ENCODE peak calls at places on chromosomes 4 and X, in ten cellular contexts. One of them, this sample, is unnamed.

GRCh38 chr4:61160484-61160883 is 39.6 kb upstream of the ADGRL3 start:
- DNase-seq in mesendoderm: peak
- DNase-seq in hepatocyte: no peak
- DNase-seq in effector memory CD4-positive, alpha-beta T cell: no peak
- DNase-seq in brain microvascular endothelial cell: no peak
- DNase-seq in mesenchymal stem cell: no peak
- DNase-seq in body of pancreas: no peak
- DNase-seq in spleen: no peak
- DNase-seq in fibroblast of pulmonary artery: no peak
- DNase-seq in esophagus squamous epithelium: no peak
- DNase-seq in this sample: no peak

GRCh38 chr4:118154643-118155042 is 120.4 kb downstream of the NDST3 start:
- DNase-seq in body of pancreas: no peak
- DNase-seq in mesenchymal stem cell: peak
- DNase-seq in mesendoderm: no peak
- DNase-seq in effector memory CD4-positive, alpha-beta T cell: no peak
- DNase-seq in spleen: no peak
- DNase-seq in hepatocyte: no peak
- DNase-seq in brain microvascular endothelial cell: peak
- DNase-seq in fibroblast of pulmonary artery: no peak
- DNase-seq in esophagus squamous epithelium: no peak
- DNase-seq in this sample: peak

GRCh38 chr4:65917486-65917885 is 247.2 kb upstream of the EPHA5 start:
- DNase-seq in esophagus squamous epithelium: no peak
- DNase-seq in mesenchymal stem cell: peak
- DNase-seq in hepatocyte: no peak
- DNase-seq in mesendoderm: no peak
- DNase-seq in effector memory CD4-positive, alpha-beta T cell: no peak
- DNase-seq in fibroblast of pulmonary artery: peak
- DNase-seq in brain microvascular endothelial cell: peak
- DNase-seq in body of pancreas: no peak
- DNase-seq in spleen: no peak
- DNase-seq in this sample: peak

GRCh38 chr4:107648178-107648991 is 71.6 kb downstream of the PAPSS1 start:
- DNase-seq in hepatocyte: no peak
- DNase-seq in spleen: no peak
- DNase-seq in effector memory CD4-positive, alpha-beta T cell: no peak
- DNase-seq in fibroblast of pulmonary artery: no peak
- DNase-seq in body of pancreas: no peak
- DNase-seq in brain microvascular endothelial cell: no peak
- DNase-seq in mesendoderm: no peak
- DNase-seq in esophagus squamous epithelium: no peak
- DNase-seq in mesenchymal stem cell: no peak
- DNase-seq in this sample: no peak

GRCh38 chr4:1611501-1611870 is 72.6 kb downstream of the FAM53A start:
- DNase-seq in brain microvascular endothelial cell: no peak
- DNase-seq in spleen: peak
- DNase-seq in hepatocyte: no peak
- DNase-seq in fibroblast of pulmonary artery: no peak
- DNase-seq in mesendoderm: no peak
- DNase-seq in effector memory CD4-positive, alpha-beta T cell: no peak
- DNase-seq in esophagus squamous epithelium: no peak
- DNase-seq in body of pancreas: no peak
- DNase-seq in mesenchymal stem cell: no peak
- DNase-seq in this sample: no peak

GRCh38 chr4:90543419-90544170 is 416.4 kb downstream of the CCSER1 start:
- DNase-seq in body of pancreas: no peak
- DNase-seq in brain microvascular endothelial cell: no peak
- DNase-seq in mesendoderm: no peak
- DNase-seq in fibroblast of pulmonary artery: no peak
- DNase-seq in esophagus squamous epithelium: no peak
- DNase-seq in mesenchymal stem cell: no peak
- DNase-seq in hepatocyte: no peak
- DNase-seq in spleen: no peak
- DNase-seq in effector memory CD4-positive, alpha-beta T cell: no peak
- DNase-seq in this sample: no peak

GRCh38 chr4:123037809-123038208 is 115.4 kb upstream of the NUDT6 start:
- DNase-seq in spleen: no peak
- DNase-seq in mesenchymal stem cell: peak
- DNase-seq in fibroblast of pulmonary artery: peak
- DNase-seq in esophagus squamous epithelium: no peak
- DNase-seq in mesendoderm: no peak
- DNase-seq in body of pancreas: no peak
- DNase-seq in effector memory CD4-positive, alpha-beta T cell: no peak
- DNase-seq in brain microvascular endothelial cell: peak
- DNase-seq in hepatocyte: no peak
- DNase-seq in this sample: no peak

GRCh38 chr4:53505947-53506346 is 85.3 kb downstream of the LNX1 start:
- DNase-seq in mesenchymal stem cell: no peak
- DNase-seq in hepatocyte: no peak
- DNase-seq in spleen: no peak
- DNase-seq in body of pancreas: no peak
- DNase-seq in mesendoderm: peak
- DNase-seq in effector memory CD4-positive, alpha-beta T cell: no peak
- DNase-seq in fibroblast of pulmonary artery: peak
- DNase-seq in esophagus squamous epithelium: no peak
- DNase-seq in brain microvascular endothelial cell: peak
- DNase-seq in this sample: no peak

GRCh38 chrX:85570496-85570895 is 191.0 kb upstream of the POF1B start:
- DNase-seq in mesenchymal stem cell: no peak
- DNase-seq in brain microvascular endothelial cell: no peak
- DNase-seq in mesendoderm: no peak
- DNase-seq in body of pancreas: no peak
- DNase-seq in esophagus squamous epithelium: no peak
- DNase-seq in effector memory CD4-positive, alpha-beta T cell: no peak
- DNase-seq in hepatocyte: no peak
- DNase-seq in spleen: no peak
- DNase-seq in fibroblast of pulmonary artery: no peak
- DNase-seq in this sample: no peak

GRCh38 chr4:27016551-27016950 is 155.9 kb downstream of the STIM2 start:
- DNase-seq in spleen: no peak
- DNase-seq in hepatocyte: no peak
- DNase-seq in effector memory CD4-positive, alpha-beta T cell: no peak
- DNase-seq in fibroblast of pulmonary artery: no peak
- DNase-seq in mesendoderm: no peak
- DNase-seq in body of pancreas: no peak
- DNase-seq in esophagus squamous epithelium: no peak
- DNase-seq in brain microvascular endothelial cell: no peak
- DNase-seq in mesenchymal stem cell: no peak
- DNase-seq in this sample: no peak

GRCh38 chr4:150960818-150961217 is 54.3 kb downstream of the LRBA start:
- DNase-seq in body of pancreas: no peak
- DNase-seq in mesendoderm: peak
- DNase-seq in effector memory CD4-positive, alpha-beta T cell: no peak
- DNase-seq in mesenchymal stem cell: peak
- DNase-seq in hepatocyte: peak
- DNase-seq in brain microvascular endothelial cell: peak
- DNase-seq in esophagus squamous epithelium: no peak
- DNase-seq in fibroblast of pulmonary artery: peak
- DNase-seq in spleen: no peak
- DNase-seq in this sample: no peak

GRCh38 chr4:146500216-146500615 is 21.5 kb downstream of the SLC10A7 start:
- DNase-seq in fibroblast of pulmonary artery: no peak
- DNase-seq in mesenchymal stem cell: no peak
- DNase-seq in esophagus squamous epithelium: no peak
- DNase-seq in hepatocyte: no peak
- DNase-seq in body of pancreas: no peak
- DNase-seq in effector memory CD4-positive, alpha-beta T cell: no peak
- DNase-seq in spleen: no peak
- DNase-seq in mesendoderm: no peak
- DNase-seq in brain microvascular endothelial cell: no peak
- DNase-seq in this sample: no peak

GRCh38 chr4:77818667-77819408 is at the start of gene CNOT6L:
- DNase-seq in mesendoderm: peak
- DNase-seq in fibroblast of pulmonary artery: peak
- DNase-seq in esophagus squamous epithelium: peak
- DNase-seq in brain microvascular endothelial cell: peak
- DNase-seq in body of pancreas: peak
- DNase-seq in mesenchymal stem cell: peak
- DNase-seq in spleen: peak
- DNase-seq in hepatocyte: peak
- DNase-seq in effector memory CD4-positive, alpha-beta T cell: peak
- DNase-seq in this sample: peak

DNA sequence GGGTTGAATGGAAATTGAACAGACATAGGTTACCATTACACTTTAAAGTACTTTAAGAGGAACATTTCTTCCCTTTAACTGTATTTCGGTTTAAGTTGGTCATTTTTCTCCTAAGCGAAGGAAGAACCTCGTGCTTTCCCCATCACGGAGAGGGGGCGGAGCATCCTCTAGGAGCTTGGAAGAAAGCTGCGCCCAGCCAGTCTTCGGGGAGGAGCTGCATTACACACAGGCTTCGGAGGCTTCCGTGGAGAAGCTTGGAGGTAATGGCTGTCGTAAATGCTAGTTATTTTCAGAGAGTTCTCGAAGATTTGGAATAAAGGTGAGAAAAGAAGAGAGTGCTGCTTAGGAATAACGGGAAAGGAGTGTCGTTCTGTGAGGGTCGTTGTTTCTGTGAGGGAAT is at the start of gene PWWP3B:
- DNase-seq in body of pancreas: peak
- DNase-seq in brain microvascular endothelial cell: peak
- DNase-seq in mesenchymal stem cell: peak
- DNase-seq in fibroblast of pulmonary artery: peak
- DNase-seq in hepatocyte: peak
- DNase-seq in mesendoderm: peak
- DNase-seq in esophagus squamous epithelium: no peak
- DNase-seq in effector memory CD4-positive, alpha-beta T cell: no peak
- DNase-seq in spleen: no peak
- DNase-seq in this sample: no peak
- H3K4me3 ChIP-seq in body of pancreas: no peak
- H3K4me3 ChIP-seq in brain microvascular endothelial cell: peak
- H3K4me3 ChIP-seq in mesenchymal stem cell: peak
- H3K4me3 ChIP-seq in fibroblast of pulmonary artery: peak
- H3K4me3 ChIP-seq in hepatocyte: no peak
- H3K4me3 ChIP-seq in mesendoderm: no peak
- H3K4me3 ChIP-seq in esophagus squamous epithelium: no peak
- H3K4me3 ChIP-seq in effector memory CD4-positive, alpha-beta T cell: no peak
- H3K4me3 ChIP-seq in spleen: no peak
- H3K4me3 ChIP-seq in this sample: no peak

GRCh38 chrX:141180851-141181250 is 3.9 kb upstream of the LDOC1 start:
- DNase-seq in mesendoderm: no peak
- DNase-seq in effector memory CD4-positive, alpha-beta T cell: no peak
- DNase-seq in brain microvascular endothelial cell: no peak
- DNase-seq in esophagus squamous epithelium: no peak
- DNase-seq in spleen: no peak
- DNase-seq in mesenchymal stem cell: no peak
- DNase-seq in hepatocyte: no peak
- DNase-seq in fibroblast of pulmonary artery: no peak
- DNase-seq in body of pancreas: no peak
- DNase-seq in this sample: no peak

GRCh38 chrX:141176586-141177451 is at the start of gene LDOC1:
- DNase-seq in body of pancreas: peak
- DNase-seq in fibroblast of pulmonary artery: peak
- DNase-seq in mesenchymal stem cell: peak
- DNase-seq in esophagus squamous epithelium: no peak
- DNase-seq in hepatocyte: peak
- DNase-seq in spleen: peak
- DNase-seq in mesendoderm: peak
- DNase-seq in effector memory CD4-positive, alpha-beta T cell: peak
- DNase-seq in brain microvascular endothelial cell: peak
- DNase-seq in this sample: peak

DNA sequence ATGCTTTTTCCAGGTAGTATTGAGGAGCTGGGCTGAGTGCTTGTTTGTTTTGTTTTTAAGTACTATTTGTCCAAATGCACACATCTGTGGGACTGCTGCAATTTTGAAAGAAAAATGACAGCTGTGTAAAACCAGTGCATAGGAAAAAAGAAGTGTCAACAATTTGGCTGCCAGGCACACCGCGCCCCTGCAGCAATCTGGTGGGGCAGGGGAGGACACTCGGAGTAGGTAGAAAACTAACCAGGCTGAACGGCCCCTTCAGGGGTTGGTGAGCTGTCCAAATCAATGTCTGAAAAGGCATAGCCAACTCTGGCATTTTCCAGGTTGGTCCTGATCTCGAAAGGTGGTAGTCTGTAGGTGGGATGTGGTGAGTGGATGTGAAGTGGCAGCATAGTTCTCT is 1.1 kb downstream of the LDOC1 start:
- DNase-seq in body of pancreas: no peak
- DNase-seq in hepatocyte: no peak
- DNase-seq in fibroblast of pulmonary artery: no peak
- DNase-seq in mesenchymal stem cell: no peak
- DNase-seq in esophagus squamous epithelium: no peak
- DNase-seq in spleen: no peak
- DNase-seq in mesendoderm: no peak
- DNase-seq in brain microvascular endothelial cell: no peak
- DNase-seq in effector memory CD4-positive, alpha-beta T cell: no peak
- DNase-seq in this sample: no peak
- H3K4me3 ChIP-seq in body of pancreas: no peak
- H3K4me3 ChIP-seq in hepatocyte: peak
- H3K4me3 ChIP-seq in fibroblast of pulmonary artery: peak
- H3K4me3 ChIP-seq in mesenchymal stem cell: peak
- H3K4me3 ChIP-seq in esophagus squamous epithelium: peak
- H3K4me3 ChIP-seq in spleen: no peak
- H3K4me3 ChIP-seq in mesendoderm: peak
- H3K4me3 ChIP-seq in brain microvascular endothelial cell: peak
- H3K4me3 ChIP-seq in effector memory CD4-positive, alpha-beta T cell: no peak
- H3K4me3 ChIP-seq in this sample: peak

GRCh38 chr4:113975578-113975977 is 3.9 kb downstream of the ARSJ start:
- DNase-seq in spleen: no peak
- DNase-seq in body of pancreas: no peak
- DNase-seq in effector memory CD4-positive, alpha-beta T cell: no peak
- DNase-seq in fibroblast of pulmonary artery: no peak
- DNase-seq in brain microvascular endothelial cell: no peak
- DNase-seq in mesendoderm: no peak
- DNase-seq in mesenchymal stem cell: no peak
- DNase-seq in hepatocyte: no peak
- DNase-seq in esophagus squamous epithelium: no peak
- DNase-seq in this sample: no peak
- H3K4me3 ChIP-seq in spleen: no peak
- H3K4me3 ChIP-seq in body of pancreas: no peak
- H3K4me3 ChIP-seq in effector memory CD4-positive, alpha-beta T cell: no peak
- H3K4me3 ChIP-seq in fibroblast of pulmonary artery: peak
- H3K4me3 ChIP-seq in brain microvascular endothelial cell: peak
- H3K4me3 ChIP-seq in mesendoderm: no peak
- H3K4me3 ChIP-seq in mesenchymal stem cell: peak
- H3K4me3 ChIP-seq in hepatocyte: peak
- H3K4me3 ChIP-seq in esophagus squamous epithelium: no peak
- H3K4me3 ChIP-seq in this sample: peak

DNA sequence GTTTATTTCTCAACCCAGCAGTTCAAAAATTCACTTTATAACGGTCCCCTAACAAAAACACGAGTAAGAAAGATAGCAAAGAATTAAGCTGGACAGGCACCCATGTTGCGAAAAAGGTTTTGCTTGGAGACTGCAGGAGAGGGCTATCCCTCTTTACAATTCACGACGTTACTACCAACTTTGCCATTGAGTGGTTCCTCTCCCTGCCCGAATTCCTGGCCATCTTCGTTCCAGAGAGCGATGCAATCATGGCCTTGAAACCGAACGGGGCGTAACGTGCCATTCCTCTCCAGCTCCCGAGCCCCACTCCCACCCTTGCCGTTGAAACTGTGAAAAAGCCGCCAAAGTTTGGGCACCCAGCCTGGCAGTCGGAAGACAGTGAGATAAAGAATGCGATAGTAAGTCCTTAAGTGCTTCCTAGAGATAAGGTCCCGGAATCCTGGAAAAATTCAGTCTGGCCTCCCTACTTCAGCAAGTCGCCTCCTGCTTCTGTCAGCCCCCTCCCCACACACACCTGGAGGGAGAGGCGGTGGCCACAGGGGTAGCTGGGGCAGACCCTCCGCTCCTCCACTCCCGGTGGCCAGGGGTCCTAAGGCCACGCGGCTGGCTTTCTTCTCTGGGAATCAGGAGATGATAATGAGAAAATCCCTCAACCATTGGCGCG is 65.2 kb downstream of the FBXO8 start:
- DNase-seq in esophagus squamous epithelium: no peak
- DNase-seq in fibroblast of pulmonary artery: peak
- DNase-seq in mesenchymal stem cell: peak
- DNase-seq in spleen: no peak
- DNase-seq in brain microvascular endothelial cell: no peak
- DNase-seq in mesendoderm: peak
- DNase-seq in hepatocyte: no peak
- DNase-seq in effector memory CD4-positive, alpha-beta T cell: no peak
- DNase-seq in body of pancreas: no peak
- DNase-seq in this sample: no peak
- H3K4me3 ChIP-seq in esophagus squamous epithelium: no peak
- H3K4me3 ChIP-seq in fibroblast of pulmonary artery: peak
- H3K4me3 ChIP-seq in mesenchymal stem cell: peak
- H3K4me3 ChIP-seq in spleen: peak
- H3K4me3 ChIP-seq in brain microvascular endothelial cell: no peak
- H3K4me3 ChIP-seq in mesendoderm: peak
- H3K4me3 ChIP-seq in hepatocyte: peak
- H3K4me3 ChIP-seq in effector memory CD4-positive, alpha-beta T cell: no peak
- H3K4me3 ChIP-seq in body of pancreas: no peak
- H3K4me3 ChIP-seq in this sample: peak

This sample was measured in AG09309.